ENCODE peak calls at places on chromosomes 3 and 15, in four cellular contexts. N, T, P and D are unnamed samples.

GRCh38 chr3:52471371-52472238 is 16.2 kb downstream of the NISCH start:
- DNase-seq in N (peak), T (peak), P (peak), D (peak)

GRCh38 chr3:29153811-29154210 is 127.1 kb upstream of the RBMS3 start:
- DNase-seq in N (peak), T (no peak), P (no peak), D (no peak)

GRCh38 chr15:56202737-56203136 is 40.9 kb downstream of the RFX7 start:
- DNase-seq in N (no peak), T (no peak), P (no peak), D (no peak)

GRCh38 chr15:70416851-70417250 is 319.1 kb upstream of the TLE3 start:
- DNase-seq in N (no peak), T (no peak), P (no peak), D (no peak)

GRCh38 chr3:152405915-152406802 is 137.4 kb downstream of the MBNL1 start:
- DNase-seq in N (peak), T (no peak), P (no peak), D (peak)

GRCh38 chr3:123246846-123247245 is 45.1 kb downstream of the SEC22A start:
- DNase-seq in N (no peak), T (no peak), P (no peak), D (no peak)

GRCh38 chr15:90343391-90343790 is 8.7 kb upstream of the ZNF774 start:
- DNase-seq in N (peak), T (no peak), P (no peak), D (no peak)

GRCh38 chr3:17359911-17360310 is 382.5 kb downstream of the TBC1D5 start:
- DNase-seq in N (no peak), T (no peak), P (no peak), D (no peak)

GRCh38 chr3:38353151-38353550 is 6.6 kb downstream of the XYLB start:
- DNase-seq in N (no peak), T (no peak), P (no peak), D (no peak)

GRCh38 chr15:26866298-26867198 is at the start of gene GABRA5:
- DNase-seq in N (no peak), T (no peak), P (peak), D (no peak)

GRCh38 chr15:64634020-64634419 is 141.4 kb downstream of the RBPMS2 start:
- DNase-seq in N (peak), T (no peak), P (no peak), D (no peak)

GRCh38 chr3:188534633-188535032 is 380.7 kb downstream of the LPP start:
- DNase-seq in N (no peak), T (no peak), P (no peak), D (no peak)

GRCh38 chr3:195238626-195239118 is 32.3 kb downstream of the XXYLT1 start:
- DNase-seq in N (no peak), T (peak), P (no peak), D (peak)

GRCh38 chr15:45197512-45197911 is 9.7 kb upstream of the SHF start:
- DNase-seq in N (peak), T (no peak), P (no peak), D (no peak)

GRCh38 chr3:123724306-123724705 is 139.5 kb upstream of the HACD2 start:
- DNase-seq in N (peak), T (no peak), P (no peak), D (no peak)

DNA sequence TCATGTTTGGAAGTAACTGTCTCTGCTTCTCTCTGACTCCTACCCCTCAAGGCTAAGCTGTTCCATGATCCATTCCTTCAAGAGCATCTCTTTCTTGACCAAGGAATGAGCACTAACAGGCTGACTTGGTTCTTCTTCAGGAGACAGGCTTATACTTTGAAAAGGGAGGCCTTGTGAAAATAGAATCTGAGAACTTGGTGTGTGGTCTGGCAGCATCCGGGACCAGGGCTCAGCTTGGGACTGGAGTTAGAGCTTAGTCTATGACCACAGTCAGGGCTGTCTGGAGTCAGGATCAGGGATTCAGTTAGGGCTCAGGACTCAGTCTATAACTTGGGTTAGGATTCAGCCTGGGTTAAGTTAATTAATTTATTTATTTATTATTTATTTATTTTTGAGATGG is 44.9 kb upstream of the SLC6A6 start:
- DNase-seq in N (no peak), T (no peak), P (no peak), D (no peak)
- TF ChIP-seq POLR2A in N (no peak), T (no peak), P (no peak), D (no peak)

DNA sequence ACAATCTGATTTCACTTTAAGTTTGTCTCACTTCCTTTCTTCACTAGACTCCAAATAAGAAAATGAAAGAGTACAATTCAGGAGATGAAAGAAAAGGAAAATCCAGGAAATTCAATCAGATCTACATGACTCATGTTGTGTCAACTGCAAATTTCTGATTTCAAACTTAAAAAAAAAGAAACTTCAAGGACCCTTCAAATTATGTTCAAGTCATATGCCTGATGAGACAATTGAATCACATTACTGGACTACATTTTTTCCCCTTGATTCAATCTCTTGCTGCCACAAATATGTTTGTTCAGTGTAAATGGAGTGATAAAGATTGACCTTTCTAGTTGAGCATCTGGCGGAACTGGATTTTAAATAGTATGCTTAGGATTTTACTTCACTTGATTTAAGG is 37.4 kb downstream of the FRMD5 start:
- DNase-seq in N (no peak), T (no peak), P (no peak), D (no peak)
- TF ChIP-seq POLR2A in N (no peak), T (no peak), P (no peak), D (no peak)

DNA sequence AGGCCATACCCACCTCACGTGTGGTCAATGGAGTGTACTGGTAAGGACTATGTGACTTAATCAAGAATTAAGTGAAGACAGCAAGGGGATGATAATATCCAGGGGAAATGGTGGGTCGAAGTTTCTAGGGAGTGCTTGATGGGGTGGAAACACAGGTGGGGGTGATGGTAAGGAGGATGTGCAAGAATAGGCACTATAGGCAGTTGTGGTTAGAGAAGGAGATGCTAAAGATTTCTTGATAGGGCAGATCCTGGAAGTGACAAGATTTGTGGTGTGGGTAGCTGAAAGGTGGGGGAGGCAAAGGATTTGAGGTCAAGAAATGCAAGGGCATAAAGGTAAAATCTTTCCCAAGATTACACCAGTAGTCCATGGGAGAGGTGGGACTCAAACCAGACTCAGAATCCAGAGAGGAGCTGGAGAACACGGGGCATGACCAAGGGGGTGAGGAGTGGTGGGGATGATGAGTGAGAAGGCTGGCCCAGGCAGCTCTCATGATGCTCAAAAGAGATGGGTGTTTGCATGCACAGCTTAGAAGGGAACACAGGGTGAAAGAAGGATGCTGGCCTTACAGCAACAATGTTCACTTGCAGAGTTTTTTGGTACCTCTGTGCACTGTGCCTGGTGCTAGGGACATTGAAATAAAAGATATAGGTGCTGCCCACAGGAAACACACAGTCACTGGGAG is 78.4 kb downstream of the CCR1 start:
- DNase-seq in N (no peak), T (no peak), P (no peak), D (no peak)
- TF ChIP-seq POLR2A in N (no peak), T (no peak), P (no peak), D (no peak)

GRCh38 chr3:50090985-50091384 is 2.3 kb downstream of the RBM5 start:
- DNase-seq in N (no peak), T (no peak), P (no peak), D (no peak)

GRCh38 chr3:50089603-50089945 is 855 bp downstream of the RBM5 start:
- DNase-seq in N (peak), T (no peak), P (peak), D (no peak)

DNA sequence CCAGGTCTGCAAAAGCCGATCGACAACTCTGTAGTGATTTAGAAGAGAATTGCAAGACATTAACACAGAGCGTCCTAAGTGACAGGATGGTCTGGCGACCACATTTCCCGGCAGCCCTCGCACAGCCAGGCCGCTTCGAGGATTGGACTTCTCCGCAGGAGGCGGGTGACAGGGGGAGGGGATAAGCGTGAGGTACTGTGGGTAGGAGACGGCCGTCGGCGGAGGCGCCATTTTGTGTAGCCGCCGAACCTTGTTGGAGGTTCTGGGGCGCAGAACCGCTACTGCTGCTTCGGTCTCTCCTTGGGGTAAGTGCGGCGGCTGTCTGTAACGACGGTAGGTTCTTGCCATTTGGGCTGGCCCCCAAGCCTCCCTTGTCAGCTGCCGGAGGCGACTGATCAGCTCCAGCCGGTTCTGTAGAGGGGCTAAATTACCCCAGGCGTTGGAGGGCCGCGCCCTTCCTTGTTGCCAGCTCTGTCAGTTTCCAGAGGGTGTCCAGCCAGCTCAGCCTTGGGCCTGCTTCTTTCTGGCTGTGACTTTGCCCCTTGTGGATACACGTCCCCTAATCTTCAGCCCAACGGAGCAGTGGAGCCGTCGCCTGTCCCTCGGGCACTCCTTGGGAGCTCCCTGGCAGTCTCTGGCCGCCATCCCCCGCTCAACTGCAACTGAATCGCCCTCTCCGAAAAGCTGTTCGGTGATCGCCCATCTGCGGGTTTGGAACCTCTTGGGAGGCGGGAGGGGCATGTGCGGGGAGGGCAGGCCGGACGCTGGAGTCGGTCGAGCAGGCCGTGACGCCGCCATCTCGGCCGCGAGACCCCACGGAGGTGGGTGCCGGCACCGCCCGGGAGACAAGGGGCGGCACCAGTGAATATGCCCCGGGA is at the start of gene RBM5:
- DNase-seq in N (peak), T (peak), P (peak), D (peak)
- TF ChIP-seq POLR2A in N (peak), T (peak), P (no peak), D (peak)

GRCh38 chr15:77419050-77419835 is 661 bp downstream of the PEAK1 start:
- DNase-seq in N (peak), T (peak), P (peak), D (peak)

GRCh38 chr15:77419836-77420609 is at the start of gene PEAK1:
- DNase-seq in N (peak), T (peak), P (peak), D (peak)

GRCh38 chr15:77421370-77421700 is 647 bp downstream of the HMG20A start:
- DNase-seq in N (peak), T (no peak), P (peak), D (peak)

GRCh38 chr15:77418341-77419049 is 1.4 kb downstream of the PEAK1 start:
- DNase-seq in N (peak), T (no peak), P (no peak), D (no peak)

DNA sequence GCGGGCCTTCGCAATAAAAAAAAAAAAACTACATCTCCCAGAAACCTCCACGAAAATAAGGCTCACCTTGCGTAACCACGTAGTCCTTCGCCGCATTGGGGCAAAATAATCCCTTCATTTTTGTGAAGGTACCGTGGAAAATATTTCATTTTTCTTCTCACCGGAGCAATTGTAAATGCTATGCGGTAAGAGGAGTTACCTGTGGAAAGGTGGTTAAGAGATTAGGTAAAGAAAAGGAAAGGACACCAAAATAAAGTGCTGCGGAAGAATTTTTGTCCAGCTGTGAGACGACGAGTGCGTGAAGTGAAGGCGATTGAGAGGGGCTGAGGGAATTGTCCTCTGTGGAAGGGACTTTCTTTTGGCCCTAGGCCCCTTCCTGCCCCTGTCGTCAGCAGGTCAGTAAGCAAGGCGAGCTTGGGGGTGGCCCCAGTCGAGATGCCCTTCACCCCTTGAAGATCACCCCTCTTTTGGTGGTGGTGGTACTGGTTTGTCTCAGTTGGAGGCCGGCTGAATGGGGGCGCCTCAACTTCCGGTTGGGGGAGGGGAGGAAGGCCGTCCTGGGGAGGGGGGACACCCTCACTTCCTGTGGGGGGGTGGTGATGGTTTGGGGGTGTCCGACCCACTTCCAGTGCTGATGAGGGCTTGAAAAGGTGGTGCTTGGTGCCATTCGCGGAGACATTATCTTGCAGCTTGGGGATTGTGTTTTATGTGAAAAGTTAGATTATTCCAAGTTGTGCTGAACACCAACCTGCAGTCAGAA is at the start of gene HMG20A:
- DNase-seq in N (peak), T (peak), P (peak), D (peak)
- TF ChIP-seq POLR2A in N (peak), T (peak), P (no peak), D (peak)

DNA sequence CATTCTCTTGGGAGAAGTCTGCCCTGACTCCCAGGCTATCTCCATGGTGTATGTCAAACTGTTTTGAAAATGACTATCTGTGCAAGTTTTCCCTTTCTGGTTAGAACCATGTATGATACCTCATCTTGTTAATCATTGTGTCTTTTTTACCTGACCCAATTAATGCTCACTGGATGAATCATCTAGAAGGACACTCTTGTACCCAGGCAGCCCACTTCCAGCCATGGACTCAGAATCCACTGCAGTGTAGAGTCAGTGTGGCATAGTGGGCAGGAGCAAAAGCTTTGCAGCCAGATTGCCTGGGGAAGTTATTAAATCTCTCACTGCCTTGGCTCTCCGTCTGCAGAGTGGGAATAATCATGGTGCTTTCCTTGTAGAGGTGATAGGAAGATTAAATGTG is 1.2 kb downstream of the FAM3D start:
- DNase-seq in N (no peak), T (no peak), P (no peak), D (no peak)
- TF ChIP-seq POLR2A in N (no peak), T (no peak), P (no peak), D (no peak)

GRCh38 chr15:85690546-85691226 is 104.0 kb downstream of the KLHL25 start:
- DNase-seq in N (peak), T (no peak), P (peak), D (no peak)
- TF ChIP-seq POLR2A in N (no peak), T (no peak), P (no peak), D (no peak)